ENCODE peak calls at places on chromosomes 3 and 15, in seven cellular contexts. M is HT-29, Q is caudate nucleus, E is AG08396, W is stromal cell of bone marrow, V is AG04450, I is AG09319. K is an unnamed sample.

GRCh38 chr3:157542711-157543485 is 39.7 kb upstream of the VEPH1 start:
- DNase-seq in M (no peak), Q (no peak), E (peak; percentile 81), W (peak; percentile 43), V (peak; percentile 36), I (no peak), K (peak; percentile 88)

GRCh38 chr15:65399997-65400396 is 22.2 kb upstream of the IGDCC3 start:
- DNase-seq in M (no peak), Q (no peak), E (no peak), W (no peak), V (no peak), I (no peak), K (no peak)

GRCh38 chr3:171532294-171532693 is 72.1 kb upstream of the TNIK start:
- DNase-seq in M (no peak), Q (no peak), E (no peak), W (no peak), V (no peak), I (no peak), K (no peak)

GRCh38 chr15:70559223-70559823 is 204.0 kb downstream of the UACA start:
- DNase-seq in M (no peak), Q (no peak), E (peak; percentile 45), W (no peak), V (no peak), I (no peak), K (peak; percentile 35)

GRCh38 chr3:12588039-12588673 is 31.3 kb downstream of the MKRN2 start:
- DNase-seq in M (no peak), Q (no peak), E (no peak), W (no peak), V (no peak), I (no peak), K (peak; percentile 20)

GRCh38 chr3:134327594-134327975 is 46.7 kb downstream of the AMOTL2 start:
- DNase-seq in M (no peak), Q (no peak), E (no peak), W (peak; percentile 47), V (no peak), I (no peak), K (peak; percentile 65)

GRCh38 chr15:26028086-26028740 is 165.1 kb upstream of the ATP10A start:
- DNase-seq in M (no peak), Q (no peak), E (peak; percentile 27), W (no peak), V (no peak), I (no peak), K (peak; percentile 61)

GRCh38 chr15:88657326-88658069 is 18.7 kb downstream of the ISG20 start:
- DNase-seq in M (peak; percentile 63), Q (no peak), E (peak; percentile 74), W (peak; percentile 30), V (no peak), I (peak; percentile 30), K (peak; percentile 87)

GRCh38 chr3:128378631-128379347 is 87.9 kb downstream of the DNAJB8 start:
- DNase-seq in M (peak; percentile 88), Q (no peak), E (peak; percentile 75), W (peak; percentile 49), V (peak; percentile 52), I (no peak), K (peak; percentile 87)

GRCh38 chr15:81184188-81184587 is 12.5 kb upstream of the IL16 start:
- DNase-seq in M (no peak), Q (no peak), E (peak; percentile 44), W (peak; percentile 53), V (no peak), I (no peak), K (peak; percentile 77)

GRCh38 chr3:196096382-196096953 is 14.6 kb upstream of the TFRC start:
- DNase-seq in M (no peak), Q (peak; percentile 22), E (no peak), W (no peak), V (no peak), I (no peak), K (no peak)

GRCh38 chr3:154144825-154145465 is 23.8 kb downstream of the ARHGEF26 start:
- DNase-seq in M (no peak), Q (no peak), E (no peak), W (no peak), V (no peak), I (no peak), K (no peak)

GRCh38 chr3:13480340-13481318 is 523 bp downstream of the HDAC11 start:
- DNase-seq in M (no peak), Q (no peak), E (no peak), W (no peak), V (no peak), I (no peak), K (peak; percentile 74)

GRCh38 chr3:59056706-59057105 is 6.9 kb upstream of the CFAP20DC start:
- DNase-seq in M (no peak), Q (no peak), E (no peak), W (peak; percentile 81), V (no peak), I (peak; percentile 7), K (no peak)

GRCh38 chr15:66165856-66166255 is 87.7 kb downstream of the MEGF11 start:
- DNase-seq in M (no peak), Q (no peak), E (no peak), W (no peak), V (no peak), I (no peak), K (no peak)

GRCh38 chr15:82572311-82572710 is 32.1 kb upstream of the RPS17 start:
- DNase-seq in M (no peak), Q (no peak), E (peak; percentile 11), W (no peak), V (no peak), I (no peak), K (peak; percentile 30)

GRCh38 chr3:60839242-60839641 is 412.0 kb downstream of the FHIT start:
- DNase-seq in M (no peak), Q (peak; percentile 25), E (no peak), W (no peak), V (no peak), I (no peak), K (no peak)

GRCh38 chr3:64440498-64440897 is 215.2 kb upstream of the PRICKLE2 start:
- DNase-seq in M (peak; percentile 8), Q (no peak), E (peak; percentile 44), W (peak; percentile 54), V (no peak), I (peak; percentile 54), K (peak; percentile 32)

GRCh38 chr15:59561547-59561946 is 50.0 kb upstream of the GCNT3 start:
- DNase-seq in M (no peak), Q (no peak), E (no peak), W (no peak), V (no peak), I (no peak), K (no peak)

GRCh38 chr3:196778755-196779154 is 39.1 kb downstream of the PAK2 start:
- DNase-seq in M (no peak), Q (no peak), E (peak; percentile 35), W (peak; percentile 48), V (peak; percentile 16), I (peak; percentile 50), K (peak; percentile 56)

GRCh38 chr3:25897019-25897418 is 107.1 kb downstream of the OXSM start:
- DNase-seq in M (peak; percentile 28), Q (no peak), E (no peak), W (no peak), V (no peak), I (no peak), K (peak; percentile 4)

GRCh38 chr15:77012868-77013267 is 17.9 kb downstream of the PSTPIP1 start:
- DNase-seq in M (no peak), Q (no peak), E (no peak), W (no peak), V (no peak), I (no peak), K (no peak)

GRCh38 chr3:52001443-52001974 is 5.8 kb upstream of the RPL29 start:
- DNase-seq in M (peak; percentile 70), Q (peak; percentile 33), E (peak; percentile 82), W (no peak), V (no peak), I (no peak), K (peak; percentile 89)